ENCODE peak calls at places on chromosomes 7 and 10, in six cellular contexts. D is osteoblast, O is endodermal cell, G is pancreas, F is small intestine, B is gastrocnemius medialis. Y is an unnamed sample.

GRCh38 chr7:78018541-78019456 is 220.2 kb downstream of the PHTF2 start:
- DNase-seq in F (peak; percentile 44), B (peak; percentile 34), O (no peak), D (peak; percentile 86), G (peak; percentile 15), Y (peak; percentile 47)

GRCh38 chr7:106205621-106206222 is 79.1 kb downstream of the NAMPT start:
- DNase-seq in G (no peak), D (peak; percentile 79), B (no peak), F (no peak), O (no peak), Y (no peak)

GRCh38 chr7:16114633-16115032 is 306.7 kb downstream of the CRPPA start:
- DNase-seq in G (no peak), D (peak; percentile 14), F (no peak), O (no peak), B (no peak), Y (peak; percentile 9)

GRCh38 chr10:28728396-28728795 is 51.1 kb downstream of the BAMBI start:
- DNase-seq in G (no peak), D (no peak), O (no peak), B (no peak), F (no peak), Y (no peak)

GRCh38 chr10:20406607-20407188 is 490.4 kb downstream of the NEBL start:
- DNase-seq in B (no peak), D (no peak), F (no peak), G (no peak), O (no peak), Y (no peak)

GRCh38 chr10:12919574-12919973 is 81.9 kb downstream of the CCDC3 start:
- DNase-seq in O (no peak), F (no peak), B (no peak), G (no peak), D (no peak), Y (no peak)

GRCh38 chr10:132449051-132449825 is 52.2 kb downstream of the PWWP2B start:
- DNase-seq in G (peak; percentile 66), F (peak; percentile 44), B (peak; percentile 85), O (peak; percentile 64), D (no peak), Y (peak; percentile 58)

GRCh38 chr7:36157506-36158320 is 4.7 kb downstream of the EEPD1 start:
- DNase-seq in G (no peak), B (no peak), D (no peak), O (peak; percentile 38), F (peak; percentile 86), Y (no peak)

GRCh38 chr7:155965010-155965409 is 152.7 kb upstream of the SHH start:
- DNase-seq in D (no peak), F (peak; percentile 58), B (no peak), G (no peak), O (peak; percentile 26), Y (no peak)

GRCh38 chr7:77537136-77537594 is at the start of gene PTPN12:
- DNase-seq in O (no peak), F (no peak), G (no peak), B (no peak), D (no peak), Y (peak; percentile 83)

GRCh38 chr10:95830044-95830443 is 74.1 kb downstream of the ENTPD1 start:
- DNase-seq in G (no peak), F (no peak), B (no peak), O (no peak), D (no peak), Y (no peak)

GRCh38 chr7:106568680-106569499 is 92.1 kb downstream of the CCDC71L start:
- DNase-seq in B (no peak), D (peak; percentile 45), F (no peak), O (peak; percentile 65), G (no peak), Y (peak; percentile 87)

GRCh38 chr10:101839421-101840063 is 4.1 kb downstream of the KCNIP2 start:
- DNase-seq in F (peak; percentile 45), B (no peak), G (no peak), D (peak; percentile 97), O (peak; percentile 83), Y (peak; percentile 71)

GRCh38 chr7:70393956-70394355 is 738.0 kb upstream of the GALNT17 start:
- DNase-seq in D (no peak), B (no peak), F (no peak), O (no peak), G (no peak), Y (no peak)

GRCh38 chr7:98399903-98400537 is 870 bp downstream of the BAIAP2L1 start:
- DNase-seq in B (no peak), F (no peak), O (peak; percentile 55), G (peak; percentile 36), D (no peak), Y (no peak)

GRCh38 chr7:71325151-71325550 is 193.2 kb downstream of the GALNT17 start:
- DNase-seq in F (no peak), D (no peak), B (no peak), O (peak; percentile 76), G (no peak), Y (no peak)

GRCh38 chr10:6928531-6929080 is 348.5 kb upstream of the PRKCQ start:
- DNase-seq in B (no peak), D (no peak), F (peak; percentile 16), O (no peak), G (no peak), Y (no peak)

GRCh38 chr7:23333671-23334246 is 34.6 kb downstream of the MALSU1 start:
- DNase-seq in O (no peak), F (no peak), G (no peak), D (peak; percentile 88), B (peak; percentile 17), Y (no peak)

GRCh38 chr10:99976886-99977391 is 32.8 kb downstream of the DNMBP start:
- DNase-seq in G (no peak), O (no peak), D (peak; percentile 86), B (no peak), F (peak; percentile 43), Y (no peak)

GRCh38 chr10:17248964-17249363 is 20.9 kb downstream of the VIM start:
- DNase-seq in G (no peak), B (no peak), D (no peak), O (no peak), F (no peak), Y (no peak)

GRCh38 chr7:13880789-13881188 is 108.7 kb downstream of the ETV1 start:
- DNase-seq in D (no peak), G (no peak), B (no peak), F (no peak), O (no peak), Y (no peak)

DNA sequence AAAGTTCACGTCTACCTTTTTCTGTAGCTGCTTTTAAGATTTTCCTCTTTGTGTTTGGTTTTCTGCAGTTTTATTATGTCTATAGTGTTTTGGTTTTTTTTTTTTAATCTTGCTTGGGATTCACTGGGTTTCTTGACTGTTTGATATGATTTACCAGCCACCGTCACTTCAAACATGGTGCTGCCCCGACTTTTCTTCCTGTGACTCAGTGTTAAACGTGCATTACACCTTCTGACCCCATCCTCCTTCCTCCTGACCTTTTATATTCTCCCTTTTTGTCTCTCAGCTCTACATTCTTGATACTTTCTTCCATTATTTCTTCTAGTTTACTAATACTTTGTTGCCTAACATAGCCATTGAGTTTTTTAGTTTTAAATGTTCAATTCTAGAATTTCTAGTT is 61.5 kb downstream of the GNA12 start:
- DNase-seq in D (no peak), B (no peak), G (no peak), F (no peak), O (no peak), Y (no peak)
- H3K36me3 ChIP-seq in D (peaks cover 10% of the 10 kb centered on the region), B (no peaks in the 10 kb centered on the region), G (no peaks in the 10 kb centered on the region), F (no peaks in the 10 kb centered on the region), O (peaks cover 64% of the 10 kb centered on the region), Y (no peaks in the 10 kb centered on the region)

DNA sequence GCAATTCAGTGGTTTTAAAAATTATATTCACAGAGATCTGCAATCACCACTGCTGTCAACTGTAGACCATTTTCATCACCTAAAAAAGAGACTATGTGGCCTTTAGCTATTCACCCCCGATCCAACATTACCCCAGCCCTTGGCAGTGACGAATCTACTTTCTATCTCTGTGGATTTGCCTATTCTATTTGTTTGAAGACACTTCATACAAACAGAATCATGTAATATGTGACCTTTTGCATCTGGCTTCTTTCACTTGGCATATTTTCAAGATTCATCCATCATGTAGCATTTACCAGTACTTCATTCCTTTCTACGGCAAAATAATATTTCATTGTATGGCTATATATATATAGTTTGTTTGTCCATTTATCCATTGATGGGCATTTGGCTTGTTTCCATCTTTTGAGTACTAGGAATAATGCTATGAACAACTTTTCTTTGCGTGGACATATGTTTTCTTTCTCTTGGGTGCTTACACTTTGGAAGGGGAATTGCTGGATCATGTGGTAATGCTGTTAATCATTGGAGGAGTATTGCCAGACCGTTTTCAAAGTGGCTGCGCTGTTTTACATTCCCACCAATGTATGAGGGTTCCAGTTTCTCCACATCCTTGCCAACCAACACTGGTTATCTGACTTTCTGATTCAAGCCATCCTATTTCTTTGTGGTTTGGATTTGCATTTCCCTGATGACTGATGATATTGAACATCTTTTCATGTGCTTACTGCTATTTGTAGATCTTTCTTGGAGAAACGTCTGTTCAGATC is 22.3 kb downstream of the ADAMTS14 start:
- DNase-seq in D (no peak), F (no peak), O (no peak), B (no peak), G (no peak), Y (no peak)
- H3K4me3 ChIP-seq in D (peak overlapping the region; percentile 8), F (no peak overlapping the region), O (no peak overlapping the region), B (no peak overlapping the region), G (no peak overlapping the region), Y (no peak overlapping the region)

GRCh38 chr10:49111320-49111698 is 4.0 kb downstream of the VSTM4 start:
- DNase-seq in D (no peak), F (no peak), O (peak; percentile 26), G (no peak), B (no peak), Y (no peak)

GRCh38 chr10:49110684-49111319 is 4.5 kb downstream of the VSTM4 start:
- DNase-seq in B (no peak), G (no peak), F (no peak), O (peak; percentile 34), D (peak; percentile 48), Y (no peak)

GRCh38 chr10:49113741-49114141 is 1.6 kb downstream of the VSTM4 start:
- DNase-seq in D (peak; percentile 93), B (no peak), O (peak; percentile 31), F (no peak), G (no peak), Y (no peak)

GRCh38 chr10:49112851-49113250 is 2.5 kb downstream of the VSTM4 start:
- DNase-seq in D (no peak), O (no peak), B (no peak), G (no peak), F (no peak), Y (no peak)

DNA sequence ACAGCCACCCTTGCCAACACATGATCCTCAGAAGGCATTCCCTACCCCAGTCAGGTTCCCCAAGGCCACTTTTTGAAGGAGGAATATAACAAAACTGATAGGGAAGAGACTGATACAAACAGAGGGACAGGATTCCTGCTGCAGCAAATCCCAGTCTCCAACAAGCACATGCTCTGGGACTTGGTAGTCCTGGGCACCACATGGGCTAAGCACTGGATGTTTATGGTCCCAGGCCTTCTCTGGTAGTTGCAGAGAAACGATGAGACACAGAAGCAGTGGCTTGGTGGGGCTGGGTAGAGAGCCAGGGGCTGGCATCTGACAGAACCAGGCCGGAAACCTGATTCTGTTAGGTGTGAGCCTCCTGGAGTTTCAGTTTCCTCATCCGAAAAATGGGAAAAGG is 3.2 kb downstream of the VSTM4 start:
- DNase-seq in D (no peak), G (no peak), B (no peak), F (no peak), O (no peak), Y (no peak)
- H3K36me3 ChIP-seq in D (no peaks in the 10 kb centered on the region), G (no peaks in the 10 kb centered on the region), B (no peaks in the 10 kb centered on the region), F (no peaks in the 10 kb centered on the region), O (no peaks in the 10 kb centered on the region), Y (no peaks in the 10 kb centered on the region)

DNA sequence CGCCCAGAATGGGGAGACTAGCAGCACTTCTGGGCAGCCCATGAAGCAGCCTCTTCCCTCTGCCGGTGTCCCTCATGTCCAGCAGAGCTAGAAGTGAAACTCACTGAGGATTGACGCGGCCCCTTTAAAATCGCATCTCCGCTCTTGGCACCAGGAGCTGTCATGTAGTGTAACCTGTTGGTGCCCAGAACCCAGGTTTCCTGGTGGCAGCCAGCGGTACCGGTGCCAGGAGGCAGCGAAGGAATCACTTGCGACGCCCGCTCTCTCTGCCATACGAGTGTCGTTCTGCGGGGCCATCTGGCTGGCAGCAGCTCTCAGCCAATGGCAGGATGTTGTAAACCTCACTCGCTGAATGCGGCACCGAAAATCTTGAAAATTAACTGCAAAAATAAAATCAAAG is 82.7 kb downstream of the CUX1 start:
- DNase-seq in B (peak; percentile 94), F (no peak), O (no peak), D (peak; percentile 91), G (no peak), Y (no peak)
- H3K4me3 ChIP-seq in B (peak overlapping the region; percentile 21), F (no peak overlapping the region), O (no peak overlapping the region), D (peak overlapping the region; percentile 80), G (no peak overlapping the region), Y (no peak overlapping the region)